ENCODE peak calls at places on chromosomes 3 and 15, in seven cellular contexts. R, T, Q, O, A, C and W are unnamed samples. For H3K36me3, the result is how much of the 10 kb centered on the place peaks cover.

GRCh38 chr15:57720861-57721260 is 14.3 kb downstream of the POLR2M start:
- DNase-seq in O (no peak), Q (no peak), C (no peak), T (no peak), R (no peak), A (no peak), W (no peak)

GRCh38 chr3:124526601-124527000 is 203.7 kb upstream of the UMPS start:
- DNase-seq in R (no peak), Q (no peak), C (no peak), T (no peak), O (peak), A (no peak), W (no peak)

GRCh38 chr3:11618897-11619296 is 24.8 kb downstream of the VGLL4 start:
- DNase-seq in A (no peak), Q (no peak), T (no peak), R (no peak), O (no peak), C (no peak), W (no peak)

GRCh38 chr3:127449489-127450212 is 140.9 kb downstream of the TPRA1 start:
- DNase-seq in O (no peak), C (peak), R (no peak), Q (no peak), T (peak), A (no peak), W (no peak)

GRCh38 chr3:101850327-101851048 is 1.2 kb downstream of the NFKBIZ start:
- DNase-seq in O (no peak), T (no peak), Q (no peak), C (no peak), A (no peak), R (peak), W (no peak)

GRCh38 chr3:47874913-47875312 is 72.0 kb downstream of the DHX30 start:
- DNase-seq in Q (no peak), C (no peak), T (no peak), O (no peak), R (no peak), A (no peak), W (no peak)

GRCh38 chr3:20575153-20575552 is 389.1 kb upstream of the SGO1 start:
- DNase-seq in O (no peak), R (no peak), A (no peak), C (no peak), Q (no peak), T (no peak), W (no peak)

GRCh38 chr3:157274644-157275137 is 114.7 kb upstream of the CCNL1 start:
- DNase-seq in R (no peak), A (no peak), C (no peak), O (no peak), Q (no peak), T (no peak), W (peak)

GRCh38 chr15:31271706-31272557 is 54.7 kb upstream of the KLF13 start:
- DNase-seq in O (no peak), T (no peak), C (peak), A (no peak), Q (no peak), R (no peak), W (no peak)

GRCh38 chr3:50256978-50257890 is 11.7 kb upstream of the SEMA3B start:
- DNase-seq in C (no peak), T (peak), O (peak), Q (no peak), A (no peak), R (no peak), W (no peak)

GRCh38 chr3:50254577-50255250 is 14.2 kb upstream of the SEMA3B start:
- DNase-seq in T (no peak), R (no peak), O (peak), C (peak), Q (peak), A (peak), W (no peak)

GRCh38 chr3:50258979-50259378 is 10.0 kb upstream of the SEMA3B start:
- DNase-seq in A (no peak), Q (no peak), T (no peak), R (no peak), O (no peak), C (no peak), W (no peak)

GRCh38 chr3:50257990-50258389 is 11.0 kb upstream of the SEMA3B start:
- DNase-seq in R (no peak), T (no peak), O (no peak), C (no peak), Q (no peak), A (no peak), W (no peak)

GRCh38 chr3:50255251-50255615 is 13.7 kb upstream of the SEMA3B start:
- DNase-seq in A (no peak), R (no peak), C (no peak), T (no peak), Q (no peak), O (no peak), W (no peak)
- H3K36me3 ChIP-seq in A (under half), R (half or more), C (half or more), T (under half), Q (under half), O (under half), W (under half)

DNA sequence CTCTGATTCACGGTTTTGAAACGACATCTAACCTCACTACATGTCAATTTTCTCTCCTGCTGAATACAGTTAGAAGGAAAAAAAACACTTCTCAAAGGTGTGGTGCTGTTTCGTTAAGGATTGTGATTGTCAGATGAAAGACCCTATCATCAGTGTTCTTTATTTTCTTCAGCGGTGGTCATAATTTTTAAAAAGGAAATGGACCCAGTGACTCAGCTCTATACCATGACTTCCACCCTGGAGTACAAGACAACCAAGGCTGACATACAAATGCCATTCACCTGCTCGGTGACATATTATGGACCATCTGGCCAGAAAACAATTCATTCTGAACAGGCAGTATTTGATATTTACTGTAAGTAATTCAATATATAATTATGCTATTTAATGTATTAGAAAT is 167.8 kb downstream of the ALCAM start:
- DNase-seq in R (no peak), C (no peak), A (no peak), O (no peak), Q (no peak), T (no peak), W (no peak)
- H3K36me3 ChIP-seq in R (under half), C (under half), A (under half), O (under half), Q (under half), T (under half), W (under half)

GRCh38 chr3:122451371-122451770 is 35.5 kb upstream of the WDR5B start:
- DNase-seq in T (no peak), C (no peak), A (no peak), Q (no peak), R (no peak), O (no peak), W (no peak)
- H3K36me3 ChIP-seq in T (under half), C (under half), A (under half), Q (under half), R (under half), O (under half), W (under half)

DNA sequence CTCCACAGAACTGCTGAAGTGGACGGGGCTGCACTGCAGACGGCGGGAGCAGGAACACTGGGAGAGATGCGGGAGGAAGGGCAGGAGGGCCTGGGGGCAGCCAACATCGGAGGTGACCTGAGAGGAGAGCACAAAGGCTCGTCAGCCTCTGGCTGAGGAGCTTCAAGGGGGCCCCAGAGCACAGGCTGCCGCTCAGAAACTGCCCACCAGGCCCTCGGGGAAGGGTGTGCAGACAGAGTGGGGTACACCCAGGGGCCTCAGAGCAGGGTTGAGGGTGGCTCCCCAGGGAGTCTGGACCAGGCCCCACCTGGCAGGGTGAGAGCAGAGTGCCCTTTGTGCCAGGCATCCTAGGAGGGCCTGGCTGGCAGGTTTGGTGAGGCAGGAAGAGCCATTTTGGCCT is 14.7 kb upstream of the RHO start:
- DNase-seq in Q (no peak), T (no peak), R (no peak), A (no peak), O (no peak), C (no peak), W (no peak)
- H3K36me3 ChIP-seq in Q (under half), T (under half), R (under half), A (under half), O (under half), C (under half), W (under half)

DNA sequence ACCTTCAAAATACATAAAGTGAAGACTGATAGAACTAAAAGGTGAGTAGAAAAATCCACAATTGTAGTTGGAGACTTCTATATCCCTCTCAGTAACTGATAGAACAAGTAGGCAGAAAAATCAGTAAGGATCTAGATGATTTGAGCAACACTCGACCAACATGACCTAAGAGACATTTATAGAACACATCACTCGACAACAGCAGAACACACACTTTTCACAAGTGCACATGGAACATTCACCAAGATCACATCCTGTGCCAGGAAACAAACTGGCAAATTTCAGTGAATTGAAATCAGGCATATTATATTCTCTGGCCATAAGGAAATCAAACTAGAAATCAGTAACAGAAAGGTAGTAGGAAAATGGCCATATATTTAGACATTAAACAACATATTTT is 37.1 kb downstream of the LYSMD4 start:
- DNase-seq in A (no peak), O (no peak), Q (no peak), T (no peak), R (no peak), C (no peak), W (no peak)
- H3K36me3 ChIP-seq in A (under half), O (under half), Q (under half), T (under half), R (under half), C (under half), W (under half)